ENCODE peak calls at places on chromosomes 11 and 22, in seven cellular contexts. One of them, this sample, is unnamed.

GRCh38 chr11:117823941-117824420 is 563 bp downstream of the FXYD2 start:
- DNase-seq in H1: no peak
- DNase-seq in HCT116: no peak
- DNase-seq in SK-N-SH: no peak
- DNase-seq in K562: no peak
- DNase-seq in GM12878: no peak
- DNase-seq in A549: no peak
- DNase-seq in this sample: peak

GRCh38 chr11:85167471-85167870 is 459.7 kb downstream of the DLG2 start:
- DNase-seq in GM12878: no peak
- DNase-seq in SK-N-SH: no peak
- DNase-seq in HCT116: no peak
- DNase-seq in K562: no peak
- DNase-seq in A549: no peak
- DNase-seq in H1: no peak
- DNase-seq in this sample: no peak

GRCh38 chr11:117218133-117218915 is 13.5 kb downstream of the PCSK7 start:
- DNase-seq in SK-N-SH: no peak
- DNase-seq in K562: no peak
- DNase-seq in H1: no peak
- DNase-seq in A549: no peak
- DNase-seq in GM12878: no peak
- DNase-seq in HCT116: no peak
- DNase-seq in this sample: no peak

GRCh38 chr11:114291847-114292680 is 4.1 kb upstream of the NNMT start:
- DNase-seq in HCT116: no peak
- DNase-seq in K562: no peak
- DNase-seq in GM12878: no peak
- DNase-seq in H1: no peak
- DNase-seq in SK-N-SH: no peak
- DNase-seq in A549: peak
- DNase-seq in this sample: no peak

GRCh38 chr11:98568011-98568410 is 452.7 kb upstream of the CNTN5 start:
- DNase-seq in A549: no peak
- DNase-seq in K562: no peak
- DNase-seq in HCT116: no peak
- DNase-seq in H1: no peak
- DNase-seq in SK-N-SH: no peak
- DNase-seq in GM12878: no peak
- DNase-seq in this sample: no peak

GRCh38 chr11:66907751-66908173 is 50.4 kb downstream of the PC start:
- DNase-seq in A549: no peak
- DNase-seq in HCT116: no peak
- DNase-seq in K562: no peak
- DNase-seq in SK-N-SH: no peak
- DNase-seq in GM12878: no peak
- DNase-seq in H1: no peak
- DNase-seq in this sample: no peak

GRCh38 chr22:22709719-22710445 is 65.5 kb downstream of the GGTLC2 start:
- DNase-seq in GM12878: no peak
- DNase-seq in A549: peak
- DNase-seq in HCT116: no peak
- DNase-seq in H1: peak
- DNase-seq in SK-N-SH: no peak
- DNase-seq in K562: peak
- DNase-seq in this sample: peak

GRCh38 chr22:38674888-38675287 is 6.9 kb upstream of the TOMM22 start:
- DNase-seq in K562: no peak
- DNase-seq in GM12878: no peak
- DNase-seq in H1: no peak
- DNase-seq in SK-N-SH: no peak
- DNase-seq in HCT116: no peak
- DNase-seq in A549: no peak
- DNase-seq in this sample: no peak

GRCh38 chr11:102446606-102447005 is 6.0 kb downstream of the TMEM123 start:
- DNase-seq in SK-N-SH: no peak
- DNase-seq in K562: no peak
- DNase-seq in GM12878: no peak
- DNase-seq in A549: peak
- DNase-seq in H1: no peak
- DNase-seq in HCT116: no peak
- DNase-seq in this sample: no peak

GRCh38 chr11:75582461-75582934 is 20.4 kb downstream of the SERPINH1 start:
- DNase-seq in H1: no peak
- DNase-seq in HCT116: no peak
- DNase-seq in K562: no peak
- DNase-seq in A549: no peak
- DNase-seq in SK-N-SH: no peak
- DNase-seq in GM12878: no peak
- DNase-seq in this sample: no peak

GRCh38 chr22:27380826-27381225 is 420.7 kb downstream of the MN1 start:
- DNase-seq in A549: no peak
- DNase-seq in HCT116: no peak
- DNase-seq in SK-N-SH: peak
- DNase-seq in K562: no peak
- DNase-seq in H1: no peak
- DNase-seq in GM12878: no peak
- DNase-seq in this sample: no peak

GRCh38 chr22:48707749-48708557 is 1119.7 kb downstream of the BRD1 start:
- DNase-seq in K562: no peak
- DNase-seq in H1: no peak
- DNase-seq in GM12878: no peak
- DNase-seq in HCT116: no peak
- DNase-seq in A549: no peak
- DNase-seq in SK-N-SH: no peak
- DNase-seq in this sample: no peak

GRCh38 chr11:57646756-57647303 is 2.9 kb downstream of the YPEL4 start:
- DNase-seq in K562: no peak
- DNase-seq in GM12878: no peak
- DNase-seq in HCT116: no peak
- DNase-seq in H1: peak
- DNase-seq in A549: no peak
- DNase-seq in SK-N-SH: no peak
- DNase-seq in this sample: no peak

GRCh38 chr11:57490456-57491248 is 24.9 kb downstream of the SLC43A1 start:
- DNase-seq in A549: no peak
- DNase-seq in H1: no peak
- DNase-seq in GM12878: no peak
- DNase-seq in SK-N-SH: no peak
- DNase-seq in K562: no peak
- DNase-seq in HCT116: no peak
- DNase-seq in this sample: no peak

GRCh38 chr22:46737105-46737975 is 712 bp downstream of the CERK start:
- DNase-seq in GM12878: no peak
- DNase-seq in K562: peak
- DNase-seq in HCT116: no peak
- DNase-seq in H1: peak
- DNase-seq in A549: no peak
- DNase-seq in SK-N-SH: no peak
- DNase-seq in this sample: peak

GRCh38 chr11:113045146-113045545 is 83.9 kb downstream of the NCAM1 start:
- DNase-seq in SK-N-SH: no peak
- DNase-seq in K562: no peak
- DNase-seq in GM12878: no peak
- DNase-seq in H1: no peak
- DNase-seq in A549: no peak
- DNase-seq in HCT116: no peak
- DNase-seq in this sample: no peak

GRCh38 chr11:110431212-110432073 is 1.7 kb downstream of the FDX1 start:
- DNase-seq in SK-N-SH: peak
- DNase-seq in K562: no peak
- DNase-seq in H1: no peak
- DNase-seq in GM12878: no peak
- DNase-seq in A549: no peak
- DNase-seq in HCT116: no peak
- DNase-seq in this sample: peak

GRCh38 chr11:20337526-20338154 is 25.9 kb upstream of the HTATIP2 start:
- DNase-seq in HCT116: peak
- DNase-seq in GM12878: no peak
- DNase-seq in H1: peak
- DNase-seq in K562: no peak
- DNase-seq in SK-N-SH: peak
- DNase-seq in A549: peak
- DNase-seq in this sample: peak

DNA sequence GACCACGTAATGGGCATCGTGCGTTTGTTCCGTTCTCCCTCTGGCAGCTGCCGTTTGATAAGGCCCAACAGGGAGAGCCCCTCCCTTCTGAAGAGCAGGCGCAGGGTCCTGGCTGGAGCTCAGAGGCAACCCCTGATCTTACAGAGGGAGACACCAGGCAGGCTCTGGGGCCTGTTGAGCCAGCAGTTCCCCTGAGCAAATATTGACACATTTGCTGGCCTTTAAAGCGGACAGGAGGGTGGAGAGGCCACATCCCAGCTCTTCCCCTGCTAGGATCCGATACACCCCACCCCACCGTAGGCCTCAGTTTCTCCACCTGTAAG is 11.8 kb upstream of the C1QTNF6 start:
- DNase-seq in H1: no peak
- DNase-seq in GM12878: no peak
- DNase-seq in A549: no peak
- DNase-seq in K562: peak
- DNase-seq in HCT116: no peak
- DNase-seq in SK-N-SH: peak
- DNase-seq in this sample: no peak
- TF ChIP-seq CTCF in H1: no peak
- TF ChIP-seq CTCF in GM12878: no peak
- TF ChIP-seq CTCF in A549: peak
- TF ChIP-seq CTCF in K562: no peak
- TF ChIP-seq CTCF in HCT116: no peak
- TF ChIP-seq CTCF in SK-N-SH: peak
- TF ChIP-seq CTCF in this sample: no peak

GRCh38 chr11:2269601-2270321 is 627 bp downstream of the ASCL2 start:
- DNase-seq in H1: peak
- DNase-seq in A549: peak
- DNase-seq in SK-N-SH: peak
- DNase-seq in HCT116: no peak
- DNase-seq in K562: peak
- DNase-seq in GM12878: no peak
- DNase-seq in this sample: peak
- TF ChIP-seq MAX in H1: peak
- TF ChIP-seq MAX in A549: peak
- TF ChIP-seq MAX in SK-N-SH: peak
- TF ChIP-seq MAX in HCT116: no peak
- TF ChIP-seq MAX in K562: peak
- TF ChIP-seq MAX in GM12878: no peak
- TF ChIP-seq MAX in this sample: peak

DNA sequence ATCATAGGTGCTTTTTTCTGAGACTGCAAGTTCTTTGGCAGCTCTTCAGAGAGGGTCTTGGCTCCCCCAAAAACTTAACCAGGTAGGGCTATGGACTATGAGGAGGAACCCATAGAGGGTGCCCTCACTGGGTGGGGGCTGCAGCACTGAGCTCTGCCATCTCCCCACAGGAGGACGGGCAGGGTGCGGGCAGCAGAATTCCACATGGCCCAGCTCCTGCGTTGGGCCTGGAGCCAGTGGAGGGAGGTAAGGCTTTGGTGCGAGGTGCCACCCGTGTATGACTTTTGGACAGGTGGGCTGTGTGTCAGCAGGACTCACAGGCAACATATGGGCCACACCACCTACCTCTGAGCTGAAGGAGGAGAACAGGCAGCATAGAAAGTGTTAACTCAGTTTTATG is 58.4 kb downstream of the PISD start:
- DNase-seq in A549: no peak
- DNase-seq in HCT116: no peak
- DNase-seq in SK-N-SH: no peak
- DNase-seq in K562: no peak
- DNase-seq in H1: no peak
- DNase-seq in GM12878: no peak
- DNase-seq in this sample: no peak
- H3K4me3 ChIP-seq in A549: no peak
- H3K4me3 ChIP-seq in HCT116: no peak
- H3K4me3 ChIP-seq in SK-N-SH: no peak
- H3K4me3 ChIP-seq in K562: no peak
- H3K4me3 ChIP-seq in H1: no peak
- H3K4me3 ChIP-seq in GM12878: no peak
- H3K4me3 ChIP-seq in this sample: no peak

DNA sequence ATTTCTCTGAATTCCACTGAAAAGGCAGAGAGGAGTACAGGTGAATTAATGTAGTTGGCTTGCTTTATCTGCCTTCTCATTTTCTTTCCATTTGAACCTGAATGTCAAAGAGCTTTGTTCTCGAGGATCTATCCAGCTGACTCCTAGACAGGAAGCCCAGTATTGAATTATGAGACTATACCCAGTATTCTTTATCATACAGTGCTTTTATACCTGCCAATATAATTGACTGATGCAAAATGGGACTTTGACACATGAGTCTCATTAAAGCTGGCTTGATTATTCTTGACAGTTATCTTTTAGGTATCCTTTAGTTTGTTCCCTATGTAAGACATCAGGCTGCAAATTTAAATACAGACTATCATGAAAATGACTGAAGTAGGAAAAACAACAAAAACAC is 117.3 kb downstream of the ENTHD1 start:
- DNase-seq in A549: no peak
- DNase-seq in H1: no peak
- DNase-seq in GM12878: no peak
- DNase-seq in K562: no peak
- DNase-seq in SK-N-SH: no peak
- DNase-seq in HCT116: no peak
- DNase-seq in this sample: no peak
- TF ChIP-seq CTCF in A549: no peak
- TF ChIP-seq CTCF in H1: no peak
- TF ChIP-seq CTCF in GM12878: no peak
- TF ChIP-seq CTCF in K562: no peak
- TF ChIP-seq CTCF in SK-N-SH: no peak
- TF ChIP-seq CTCF in HCT116: no peak
- TF ChIP-seq CTCF in this sample: no peak

GRCh38 chr22:43521716-43522115 is 109.9 kb downstream of the MPPED1 start:
- DNase-seq in HCT116: no peak
- DNase-seq in SK-N-SH: no peak
- DNase-seq in GM12878: no peak
- DNase-seq in A549: peak
- DNase-seq in H1: no peak
- DNase-seq in K562: no peak
- DNase-seq in this sample: no peak
- TF ChIP-seq MAX in HCT116: no peak
- TF ChIP-seq MAX in SK-N-SH: no peak
- TF ChIP-seq MAX in GM12878: no peak
- TF ChIP-seq MAX in A549: no peak
- TF ChIP-seq MAX in H1: no peak
- TF ChIP-seq MAX in K562: no peak
- TF ChIP-seq MAX in this sample: no peak